ENCODE peak calls at places on chromosomes 4 and X, in ten cellular contexts. P, N, R, F, G, Z, D, J, L and Y are unnamed samples.

GRCh38 chr4:56613101-56613862 is 67.8 kb downstream of the HOPX start:
- DNase-seq in P (no peak), N (peak), R (no peak), F (peak), G (no peak), Z (peak), D (peak), J (peak), L (peak), Y (peak)

GRCh38 chrX:3227526-3227925 is 118.9 kb downstream of the MXRA5 start:
- DNase-seq in P (no peak), N (no peak), R (no peak), F (peak), G (no peak), Z (no peak), D (no peak), J (no peak), L (no peak), Y (no peak)

GRCh38 chr4:122652379-122652778 is 31.5 kb upstream of the IL21 start:
- DNase-seq in P (no peak), N (peak), R (peak), F (peak), G (no peak), Z (peak), D (peak), J (peak), L (peak), Y (no peak)

GRCh38 chr4:151641167-151641566 is 119.6 kb downstream of the GATB start:
- DNase-seq in P (peak), N (peak), R (peak), F (peak), G (no peak), Z (peak), D (peak), J (peak), L (peak), Y (peak)

GRCh38 chrX:124328765-124329164 is 3.7 kb upstream of the TEX13D start:
- DNase-seq in P (no peak), N (no peak), R (no peak), F (peak), G (no peak), Z (peak), D (no peak), J (peak), L (peak), Y (no peak)

GRCh38 chr4:40446785-40447184 is 111.7 kb downstream of the CHRNA9 start:
- DNase-seq in P (no peak), N (no peak), R (no peak), F (peak), G (no peak), Z (peak), D (no peak), J (no peak), L (no peak), Y (peak)

GRCh38 chrX:17669891-17670290 is 67.4 kb upstream of the SCML1 start:
- DNase-seq in P (no peak), N (no peak), R (no peak), F (no peak), G (no peak), Z (no peak), D (no peak), J (no peak), L (no peak), Y (no peak)

GRCh38 chr4:55549888-55550287 is 3.2 kb upstream of the CLOCK start:
- DNase-seq in P (peak), N (peak), R (no peak), F (peak), G (no peak), Z (peak), D (peak), J (peak), L (peak), Y (peak)

GRCh38 chr4:152180369-152180768 is 355.5 kb downstream of the FBXW7 start:
- DNase-seq in P (no peak), N (no peak), R (no peak), F (no peak), G (no peak), Z (no peak), D (no peak), J (no peak), L (no peak), Y (no peak)

GRCh38 chrX:104370089-104370488 is 115.4 kb upstream of the ESX1 start:
- DNase-seq in P (no peak), N (no peak), R (no peak), F (peak), G (no peak), Z (peak), D (peak), J (peak), L (peak), Y (peak)

GRCh38 chrX:46704767-46705386 is 54.0 kb downstream of the SLC9A7 start:
- DNase-seq in P (no peak), N (peak), R (peak), F (peak), G (no peak), Z (peak), D (peak), J (peak), L (peak), Y (no peak)

GRCh38 chr4:4618846-4619245 is 77.0 kb upstream of the STX18 start:
- DNase-seq in P (no peak), N (peak), R (no peak), F (no peak), G (no peak), Z (peak), D (peak), J (no peak), L (no peak), Y (no peak)

GRCh38 chrX:25873196-25873595 is 264.9 kb upstream of the MAGEB18 start:
- DNase-seq in P (no peak), N (peak), R (no peak), F (peak), G (peak), Z (peak), D (peak), J (peak), L (peak), Y (peak)

GRCh38 chrX:21374994-21375794 is 976 bp downstream of the CNKSR2 start:
- DNase-seq in P (no peak), N (no peak), R (no peak), F (no peak), G (no peak), Z (no peak), D (no peak), J (no peak), L (no peak), Y (no peak)

GRCh38 chr4:12584116-12584875 is 899.8 kb downstream of the RAB28 start:
- DNase-seq in P (no peak), N (no peak), R (no peak), F (no peak), G (no peak), Z (peak), D (no peak), J (no peak), L (no peak), Y (no peak)

GRCh38 chrX:52933213-52933612 is 25.1 kb downstream of the FAM156A start:
- DNase-seq in P (no peak), N (no peak), R (no peak), F (no peak), G (no peak), Z (no peak), D (no peak), J (no peak), L (no peak), Y (no peak)

GRCh38 chrX:31266172-31267076 is 194.6 kb upstream of the FTHL17 start:
- DNase-seq in P (no peak), N (no peak), R (peak), F (no peak), G (peak), Z (peak), D (peak), J (peak), L (no peak), Y (peak)

GRCh38 chr4:8010618-8011017 is 71.0 kb upstream of the AFAP1 start:
- DNase-seq in P (no peak), N (no peak), R (no peak), F (no peak), G (peak), Z (no peak), D (peak), J (peak), L (peak), Y (no peak)

GRCh38 chrX:43840265-43840664 is 42.0 kb downstream of the MAOB start:
- DNase-seq in P (no peak), N (no peak), R (no peak), F (peak), G (no peak), Z (no peak), D (no peak), J (no peak), L (no peak), Y (no peak)

GRCh38 chrX:57070185-57070984 is 51.0 kb downstream of the SPIN2B start:
- DNase-seq in P (no peak), N (no peak), R (no peak), F (no peak), G (no peak), Z (no peak), D (peak), J (no peak), L (no peak), Y (no peak)

GRCh38 chrX:57074458-57074857 is 46.9 kb downstream of the SPIN2B start:
- DNase-seq in P (no peak), N (no peak), R (no peak), F (no peak), G (no peak), Z (no peak), D (no peak), J (no peak), L (no peak), Y (no peak)
- TF ChIP-seq CTCF in P (no peak), N (no peak), R (no peak), F (no peak), G (no peak), Z (no peak), D (no peak), J (no peak), L (no peak), Y (no peak)

GRCh38 chr4:106522839-106523238 is 154.3 kb upstream of the GIMD1 start:
- DNase-seq in P (no peak), N (no peak), R (no peak), F (peak), G (no peak), Z (peak), D (no peak), J (peak), L (peak), Y (no peak)
- TF ChIP-seq CTCF in P (no peak), N (peak), R (no peak), F (no peak), G (no peak), Z (no peak), D (peak), J (peak), L (peak), Y (peak)

GRCh38 chrX:12871181-12871580 is 4.3 kb downstream of the TLR7 start:
- DNase-seq in P (no peak), N (no peak), R (no peak), F (no peak), G (no peak), Z (no peak), D (no peak), J (no peak), L (no peak), Y (no peak)
- TF ChIP-seq CTCF in P (no peak), N (no peak), R (no peak), F (no peak), G (no peak), Z (no peak), D (no peak), J (no peak), L (no peak), Y (no peak)

DNA sequence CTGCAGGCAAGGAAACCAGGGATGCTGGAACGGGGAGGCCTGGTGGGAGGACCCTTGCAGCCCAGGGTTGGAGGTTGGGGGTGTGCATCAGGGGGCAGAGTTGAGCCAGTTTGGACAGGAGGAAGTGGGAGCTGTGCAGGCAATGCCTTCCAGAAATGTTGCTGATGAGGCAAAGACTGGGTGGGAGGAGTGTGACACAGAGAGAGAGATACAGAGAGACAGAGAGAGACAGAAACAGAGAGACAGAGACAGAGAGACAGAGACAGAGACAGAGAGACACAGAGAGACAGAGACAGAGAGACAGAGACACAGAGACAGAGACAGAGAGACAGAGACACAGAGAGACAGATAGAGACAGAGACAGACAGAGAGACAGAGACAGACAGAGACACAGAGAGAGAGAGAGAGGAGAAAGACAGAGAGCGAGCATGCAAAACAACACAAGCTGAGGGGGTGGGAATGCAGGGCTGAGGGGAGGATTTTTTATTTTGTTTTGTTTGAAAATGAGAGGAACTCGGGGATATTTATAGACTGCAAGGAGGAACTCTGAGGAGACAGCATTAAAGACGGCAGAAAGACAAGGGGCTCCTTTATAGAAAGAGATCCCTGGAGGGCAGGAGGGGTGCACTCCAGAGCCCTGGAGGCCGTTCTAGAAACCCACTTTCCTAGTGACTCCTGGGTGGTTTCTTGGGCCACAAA is 1.9 kb upstream of the HAUS3 start:
- DNase-seq in P (no peak), N (peak), R (peak), F (peak), G (peak), Z (peak), D (peak), J (peak), L (peak), Y (no peak)
- TF ChIP-seq CTCF in P (peak), N (peak), R (peak), F (no peak), G (no peak), Z (no peak), D (peak), J (no peak), L (peak), Y (peak)

GRCh38 chr4:148874331-148874730 is 432.1 kb upstream of the NR3C2 start:
- DNase-seq in P (no peak), N (no peak), R (no peak), F (peak), G (no peak), Z (no peak), D (no peak), J (no peak), L (no peak), Y (no peak)
- TF ChIP-seq CTCF in P (no peak), N (no peak), R (no peak), F (peak), G (no peak), Z (no peak), D (no peak), J (no peak), L (no peak), Y (peak)

DNA sequence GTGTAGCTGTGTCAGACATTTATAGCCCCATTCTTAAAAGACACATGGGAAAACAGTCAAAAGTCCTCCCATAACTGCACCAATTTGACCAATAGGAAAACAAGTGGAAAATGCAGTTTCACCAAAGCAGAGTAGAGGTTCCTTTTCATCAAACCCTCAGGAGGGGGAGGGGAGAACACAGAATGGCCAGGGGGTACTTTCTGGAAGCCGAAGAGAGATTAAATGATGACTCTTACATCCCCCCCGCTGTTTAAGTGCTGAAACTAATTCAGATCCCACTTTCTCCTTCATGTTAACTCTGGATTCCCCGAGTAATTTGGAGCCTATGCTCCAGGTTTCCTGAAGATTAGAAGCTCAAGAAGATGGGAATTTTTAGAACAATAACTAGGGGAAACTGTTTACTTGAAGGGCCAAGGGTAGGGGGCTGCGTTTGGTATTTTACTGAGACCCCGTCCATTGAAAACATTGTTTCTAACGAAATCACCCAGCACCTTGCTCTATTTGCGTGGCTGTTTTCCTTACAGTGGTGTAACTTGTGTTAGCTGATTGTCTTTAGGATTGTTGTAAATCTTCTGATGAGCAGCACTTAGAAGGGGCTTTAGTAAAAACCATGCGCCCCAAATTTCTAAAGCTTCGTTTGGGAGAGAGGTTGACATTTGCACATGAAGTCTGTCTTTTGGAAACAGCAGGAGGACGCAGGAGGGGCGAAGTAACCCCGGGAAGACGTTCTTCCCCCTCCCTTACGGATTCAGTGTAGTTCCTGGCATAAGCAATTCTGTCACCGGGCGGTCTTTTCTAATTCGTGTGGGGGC is 2.2 kb upstream of the LEF1 start:
- DNase-seq in P (no peak), N (no peak), R (no peak), F (no peak), G (no peak), Z (no peak), D (no peak), J (peak), L (no peak), Y (no peak)
- TF ChIP-seq CTCF in P (no peak), N (no peak), R (no peak), F (no peak), G (no peak), Z (no peak), D (no peak), J (no peak), L (no peak), Y (no peak)

GRCh38 chr4:157806176-157806575 is 366.6 kb downstream of the GASK1B start:
- DNase-seq in P (no peak), N (no peak), R (no peak), F (no peak), G (no peak), Z (no peak), D (no peak), J (no peak), L (no peak), Y (no peak)

GRCh38 chr4:157804169-157804543 is 368.7 kb downstream of the GASK1B start:
- DNase-seq in P (no peak), N (no peak), R (no peak), F (no peak), G (no peak), Z (no peak), D (no peak), J (no peak), L (no peak), Y (no peak)

GRCh38 chr4:157803441-157804168 is 369.2 kb downstream of the GASK1B start:
- DNase-seq in P (no peak), N (no peak), R (no peak), F (no peak), G (no peak), Z (no peak), D (no peak), J (peak), L (no peak), Y (peak)

GRCh38 chr4:157808796-157809408 is 363.9 kb downstream of the GASK1B start:
- DNase-seq in P (no peak), N (no peak), R (no peak), F (no peak), G (no peak), Z (no peak), D (no peak), J (no peak), L (no peak), Y (no peak)

GRCh38 chr4:157804986-157805385 is 367.8 kb downstream of the GASK1B start:
- DNase-seq in P (no peak), N (no peak), R (no peak), F (peak), G (no peak), Z (peak), D (peak), J (peak), L (no peak), Y (no peak)
- TF ChIP-seq CTCF in P (peak), N (no peak), R (no peak), F (peak), G (peak), Z (no peak), D (peak), J (peak), L (no peak), Y (peak)

DNA sequence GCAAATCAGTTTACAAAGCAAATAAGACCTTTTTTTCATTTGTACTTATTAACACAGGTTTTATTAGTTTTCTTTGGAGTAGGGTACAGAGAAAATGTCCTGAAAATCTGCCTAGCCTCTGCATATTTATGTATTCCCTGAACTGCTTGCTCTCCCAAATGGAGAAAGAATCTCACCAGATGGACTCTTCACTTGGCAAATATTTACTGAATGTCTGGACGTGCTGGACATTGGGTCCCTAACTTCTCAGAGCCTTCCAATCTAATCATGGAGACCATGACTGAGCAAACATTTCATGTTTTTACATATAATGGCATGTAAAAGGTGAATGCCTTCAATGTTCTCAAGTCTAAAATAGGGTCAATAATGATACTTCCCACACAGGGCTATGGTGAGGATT is 126.0 kb downstream of the CHRDL1 start:
- DNase-seq in P (no peak), N (no peak), R (no peak), F (no peak), G (no peak), Z (no peak), D (no peak), J (no peak), L (no peak), Y (no peak)
- TF ChIP-seq CTCF in P (no peak), N (no peak), R (no peak), F (no peak), G (no peak), Z (no peak), D (no peak), J (no peak), L (no peak), Y (no peak)

GRCh38 chrX:110159235-110159634 is 156.3 kb downstream of the TMEM164 start:
- DNase-seq in P (no peak), N (no peak), R (no peak), F (no peak), G (no peak), Z (no peak), D (no peak), J (no peak), L (no peak), Y (no peak)
- TF ChIP-seq CTCF in P (no peak), N (no peak), R (no peak), F (no peak), G (no peak), Z (no peak), D (no peak), J (no peak), L (no peak), Y (no peak)